ENCODE peak calls at places on chromosomes 2 and 18, in ten cellular contexts. M is pancreas, G is ovary, P is IMR-90, Q is K562, B is H9, H is uterus, X is left ventricle myocardium inferior, D is foreskin keratinocyte, L is endodermal cell. O is an unnamed sample.

GRCh38 chr2:14866953-14867352 is 234.4 kb downstream of the LRATD1 start:
- DNase-seq in M (no peak), G (no peak), P (no peak), Q (no peak), B (no peak), H (no peak), X (no peak), D (no peak), L (no peak), O (no peak)

GRCh38 chr2:202317080-202317859 is 51.7 kb downstream of the NOP58 start:
- DNase-seq in M (peak; percentile 62), G (peak; percentile 72), P (peak; percentile 81), Q (no peak), B (no peak), H (peak; percentile 76), X (peak; percentile 36), D (peak; percentile 48), L (no peak), O (peak; percentile 42)

GRCh38 chr2:181683518-181684453 is 3.5 kb upstream of the NEUROD1 start:
- DNase-seq in M (no peak), G (no peak), P (peak; percentile 18), Q (peak; percentile 20), B (peak; percentile 71), H (no peak), X (no peak), D (no peak), L (peak; percentile 86), O (peak; percentile 23)

GRCh38 chr2:66436546-66436945 is 1.6 kb downstream of the MEIS1 start:
- DNase-seq in M (no peak), G (no peak), P (no peak), Q (no peak), B (no peak), H (no peak), X (no peak), D (peak; percentile 43), L (no peak), O (no peak)

GRCh38 chr2:21229302-21229701 is 105.5 kb downstream of the TDRD15 start:
- DNase-seq in M (no peak), G (no peak), P (no peak), Q (no peak), B (no peak), H (no peak), X (no peak), D (no peak), L (no peak), O (no peak)

GRCh38 chr18:57095884-57096283 is 51.0 kb upstream of the BOD1L2 start:
- DNase-seq in M (no peak), G (no peak), P (no peak), Q (peak; percentile 13), B (peak; percentile 26), H (no peak), X (no peak), D (no peak), L (no peak), O (no peak)

GRCh38 chr2:62654423-62654791 is 51.1 kb upstream of the EHBP1 start:
- DNase-seq in M (no peak), G (no peak), P (no peak), Q (no peak), B (no peak), H (no peak), X (no peak), D (peak; percentile 81), L (no peak), O (peak; percentile 43)

GRCh38 chr2:16201876-16202642 is 261.7 kb downstream of the MYCN start:
- DNase-seq in M (no peak), G (no peak), P (no peak), Q (no peak), B (no peak), H (no peak), X (no peak), D (peak; percentile 8), L (no peak), O (no peak)

GRCh38 chr2:130873700-130874346 is 37.1 kb downstream of the ARHGEF4 start:
- DNase-seq in M (peak; percentile 63), G (peak; percentile 39), P (peak; percentile 63), Q (peak; percentile 63), B (peak; percentile 71), H (peak; percentile 38), X (peak; percentile 57), D (peak; percentile 45), L (peak; percentile 92), O (peak; percentile 50)

GRCh38 chr2:241218131-241219029 is 29.9 kb downstream of the ANO7 start:
- DNase-seq in M (peak; percentile 45), G (peak; percentile 56), P (peak; percentile 31), Q (peak; percentile 75), B (peak; percentile 77), H (peak; percentile 55), X (peak; percentile 55), D (no peak), L (peak; percentile 83), O (no peak)

GRCh38 chr2:75632091-75632704 is 14.4 kb upstream of the MRPL19 start:
- DNase-seq in M (no peak), G (no peak), P (no peak), Q (no peak), B (no peak), H (peak; percentile 33), X (no peak), D (no peak), L (no peak), O (no peak)

GRCh38 chr2:193847140-193847539 is 1652.4 kb upstream of the TMEFF2 start:
- DNase-seq in M (no peak), G (no peak), P (no peak), Q (no peak), B (no peak), H (no peak), X (no peak), D (peak; percentile 62), L (no peak), O (peak; percentile 16)

GRCh38 chr18:61503688-61504087 is 170.5 kb downstream of the CDH20 start:
- DNase-seq in M (no peak), G (no peak), P (peak; percentile 11), Q (no peak), B (no peak), H (no peak), X (no peak), D (peak; percentile 16), L (no peak), O (no peak)

GRCh38 chr18:34223893-34224422 is 755 bp downstream of the NOL4 start:
- DNase-seq in M (no peak), G (no peak), P (no peak), Q (no peak), B (no peak), H (no peak), X (no peak), D (no peak), L (peak; percentile 51), O (no peak)

GRCh38 chr18:22848618-22849017 is 84.5 kb upstream of the RBBP8 start:
- DNase-seq in M (no peak), G (no peak), P (peak; percentile 82), Q (no peak), B (no peak), H (peak; percentile 59), X (no peak), D (peak; percentile 82), L (no peak), O (peak; percentile 73)

GRCh38 chr2:129923265-129924141 is 56.0 kb upstream of the RAB6C start:
- DNase-seq in M (peak; percentile 38), G (no peak), P (peak; percentile 37), Q (peak; percentile 39), B (peak; percentile 90), H (no peak), X (no peak), D (peak; percentile 41), L (peak; percentile 95), O (peak; percentile 36)

GRCh38 chr2:201854221-201854801 is 48.0 kb downstream of the CDK15 start:
- DNase-seq in M (no peak), G (no peak), P (peak; percentile 99), Q (no peak), B (no peak), H (no peak), X (no peak), D (peak; percentile 99), L (no peak), O (peak; percentile 73)

GRCh38 chr2:140085674-140086073 is 1305.5 kb upstream of the NXPH2 start:
- DNase-seq in M (no peak), G (no peak), P (no peak), Q (no peak), B (no peak), H (no peak), X (no peak), D (peak; percentile 13), L (no peak), O (no peak)
- TF ChIP-seq CTCF in M (no peak), G (no peak), P (no peak), Q (no peak), B (no peak), H (no peak), X (peak; percentile 21), D (peak; percentile 41), L (no peak), O (no peak)

DNA sequence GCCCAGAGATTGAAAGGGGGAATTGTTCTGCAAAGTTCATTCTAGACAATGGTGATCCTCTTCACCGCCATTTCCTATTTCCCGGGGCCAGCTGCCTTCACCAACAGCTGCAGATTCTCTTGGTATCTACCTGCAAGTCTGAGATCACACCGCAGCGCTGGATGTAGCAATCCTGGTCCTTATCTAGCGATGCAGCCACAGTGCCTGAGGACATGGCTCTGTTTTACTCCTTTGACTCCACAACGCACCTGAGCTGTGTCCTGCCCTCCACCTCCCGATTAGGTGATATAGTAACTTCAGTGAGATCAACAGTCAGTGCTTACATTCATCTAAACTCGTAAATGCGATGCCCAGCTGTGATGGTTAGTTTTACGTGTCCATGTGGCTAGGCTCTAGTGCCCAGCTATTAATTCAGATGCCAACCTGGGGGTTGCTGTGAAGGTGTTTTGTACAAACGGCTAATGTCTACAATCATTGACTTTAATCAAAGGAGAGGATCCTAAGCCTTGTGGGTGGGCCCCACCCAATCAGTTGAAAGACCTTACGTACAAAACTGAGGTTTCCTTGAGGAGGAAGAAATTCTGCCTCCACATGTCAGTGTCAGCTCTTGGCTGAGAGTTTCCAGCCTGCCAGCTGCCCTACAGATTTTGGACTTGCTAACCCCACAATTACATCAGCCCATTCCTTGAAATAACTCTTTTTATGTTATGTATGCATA is 189.8 kb downstream of the SH3BP4 start:
- DNase-seq in M (no peak), G (no peak), P (no peak), Q (no peak), B (no peak), H (no peak), X (no peak), D (no peak), L (no peak), O (no peak)
- H3K27ac ChIP-seq in M (no peak overlapping the region), G (no peak overlapping the region), P (no peak overlapping the region), Q (no peak overlapping the region), B (no peak overlapping the region), H (no peak overlapping the region), X (no peak overlapping the region), D (no peak overlapping the region), L (no peak overlapping the region), O (no peak overlapping the region)

DNA sequence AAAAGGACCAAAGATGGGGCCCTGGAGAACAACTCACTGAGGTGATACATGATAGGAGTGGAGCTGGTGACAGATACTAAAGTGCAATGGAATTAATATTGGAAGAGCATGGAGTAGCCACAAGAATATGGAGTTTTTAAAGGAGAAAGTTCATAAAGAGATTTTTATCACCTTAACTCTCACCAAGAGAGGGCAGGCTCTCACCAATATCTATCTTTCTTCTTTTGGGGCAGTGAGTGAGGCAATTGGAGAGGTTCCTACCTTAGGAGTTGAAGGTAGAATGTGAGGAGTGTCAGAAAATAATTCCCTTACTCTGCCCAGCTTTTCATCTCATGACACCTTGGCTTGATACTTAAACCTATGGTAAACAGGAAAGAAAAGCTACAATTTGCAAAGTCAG is 233.7 kb upstream of the CWC22 start:
- DNase-seq in M (no peak), G (no peak), P (peak; percentile 22), Q (no peak), B (no peak), H (no peak), X (no peak), D (peak; percentile 23), L (no peak), O (peak; percentile 17)
- TF ChIP-seq CTCF in M (no peak), G (no peak), P (peak; percentile 48), Q (no peak), B (peak; percentile 47), H (no peak), X (no peak), D (peak; percentile 69), L (peak; percentile 65), O (no peak)

GRCh38 chr2:114753145-114753544 is 310.7 kb downstream of the DPP10 start:
- DNase-seq in M (no peak), G (no peak), P (no peak), Q (no peak), B (no peak), H (no peak), X (no peak), D (no peak), L (no peak), O (no peak)
- H3K27ac ChIP-seq in M (no peak overlapping the region), G (no peak overlapping the region), P (no peak overlapping the region), Q (no peak overlapping the region), B (no peak overlapping the region), H (no peak overlapping the region), X (no peak overlapping the region), D (no peak overlapping the region), L (no peak overlapping the region), O (no peak overlapping the region)